ENCODE peak calls at places on chromosomes 16 and 17, in seven cellular contexts. W is effector memory CD4-positive, alpha-beta T cell; F is mammary epithelial cell; M is sigmoid colon; B is heart right ventricle; K is colonic mucosa; V is GM23338. D is an unnamed sample.

GRCh38 chr17:74145756-74146155 is 57.7 kb upstream of the RPL38 start:
- DNase-seq in K (no peak), B (no peak), F (no peak), M (no peak), V (no peak), W (no peak), D (no peak)

GRCh38 chr16:19338335-19338734 is 52.8 kb downstream of the CLEC19A start:
- DNase-seq in B (no peak), V (no peak), K (no peak), M (no peak), F (no peak), W (no peak), D (no peak)

GRCh38 chr17:60305141-60305540 is 86.8 kb downstream of the USP32 start:
- DNase-seq in F (peak), K (peak), B (no peak), W (no peak), V (peak), M (no peak), D (no peak)

GRCh38 chr17:4304417-4305027 is 40.7 kb upstream of the ANKFY1 start:
- DNase-seq in M (no peak), B (no peak), K (peak), V (peak), F (peak), W (peak), D (no peak)

GRCh38 chr16:78988361-78988992 is 612.1 kb downstream of the MAF start:
- DNase-seq in F (no peak), M (no peak), K (no peak), B (no peak), W (no peak), V (peak), D (no peak)

GRCh38 chr17:69909389-69909788 is 165.6 kb upstream of the KCNJ16 start:
- DNase-seq in F (peak), K (no peak), W (no peak), M (no peak), B (no peak), V (no peak), D (no peak)

GRCh38 chr17:51630101-51630671 is 369.8 kb downstream of the UTP18 start:
- DNase-seq in M (no peak), W (no peak), K (no peak), V (peak), B (no peak), F (no peak), D (no peak)

GRCh38 chr17:46916211-46916610 is 6.7 kb upstream of the GOSR2 start:
- DNase-seq in B (no peak), W (no peak), V (no peak), M (no peak), K (no peak), F (peak), D (no peak)

GRCh38 chr17:73478768-73479424 is 165.3 kb downstream of the SDK2 start:
- DNase-seq in B (no peak), V (peak), W (no peak), F (no peak), M (no peak), K (no peak), D (no peak)

GRCh38 chr16:50267651-50268050 is 1.3 kb downstream of the ADCY7 start:
- DNase-seq in W (no peak), B (no peak), K (peak), F (no peak), V (no peak), M (peak), D (peak)

GRCh38 chr17:66654764-66655163 is 180.2 kb upstream of the CACNG5 start:
- DNase-seq in F (no peak), V (no peak), W (no peak), B (no peak), M (no peak), K (no peak), D (no peak)

GRCh38 chr16:53974484-53975115 is 270.6 kb downstream of the FTO start:
- DNase-seq in F (no peak), M (no peak), W (no peak), K (no peak), V (no peak), B (no peak), D (no peak)

GRCh38 chr17:39677581-39678339 is 9.5 kb downstream of the PNMT start:
- DNase-seq in K (no peak), V (no peak), W (no peak), M (peak), F (no peak), B (peak), D (peak)

GRCh38 chr17:30483159-30483558 is 6.0 kb downstream of the GOSR1 start:
- DNase-seq in M (no peak), F (no peak), W (no peak), B (no peak), V (no peak), K (no peak), D (no peak)

GRCh38 chr16:61182416-61182815 is 853.8 kb downstream of the CDH8 start:
- DNase-seq in K (no peak), V (no peak), W (no peak), B (no peak), M (no peak), F (no peak), D (no peak)

GRCh38 chr17:83156408-83156807 is 77.0 kb downstream of the METRNL start:
- DNase-seq in W (no peak), F (no peak), M (peak), B (no peak), K (no peak), V (no peak), D (no peak)

GRCh38 chr17:39938140-39938869 is 10.8 kb downstream of the LRRC3C start:
- DNase-seq in K (no peak), B (no peak), M (no peak), F (no peak), W (no peak), V (no peak), D (no peak)

GRCh38 chr17:18011286-18011685 is 27.7 kb downstream of the ATPAF2 start:
- DNase-seq in B (no peak), K (no peak), W (no peak), V (no peak), M (no peak), F (no peak), D (no peak)

GRCh38 chr16:84303023-84303422 is 8.3 kb downstream of the WFDC1 start:
- DNase-seq in W (no peak), K (no peak), V (no peak), M (peak), F (no peak), B (no peak), D (peak)

GRCh38 chr16:3846595-3847091 is 33.9 kb downstream of the CREBBP start:
- DNase-seq in W (no peak), F (no peak), B (no peak), V (no peak), M (no peak), K (no peak), D (no peak)
- H3K27ac ChIP-seq in W (no peak), F (no peak), B (no peak), V (no peak), M (no peak), K (no peak), D (no peak)

DNA sequence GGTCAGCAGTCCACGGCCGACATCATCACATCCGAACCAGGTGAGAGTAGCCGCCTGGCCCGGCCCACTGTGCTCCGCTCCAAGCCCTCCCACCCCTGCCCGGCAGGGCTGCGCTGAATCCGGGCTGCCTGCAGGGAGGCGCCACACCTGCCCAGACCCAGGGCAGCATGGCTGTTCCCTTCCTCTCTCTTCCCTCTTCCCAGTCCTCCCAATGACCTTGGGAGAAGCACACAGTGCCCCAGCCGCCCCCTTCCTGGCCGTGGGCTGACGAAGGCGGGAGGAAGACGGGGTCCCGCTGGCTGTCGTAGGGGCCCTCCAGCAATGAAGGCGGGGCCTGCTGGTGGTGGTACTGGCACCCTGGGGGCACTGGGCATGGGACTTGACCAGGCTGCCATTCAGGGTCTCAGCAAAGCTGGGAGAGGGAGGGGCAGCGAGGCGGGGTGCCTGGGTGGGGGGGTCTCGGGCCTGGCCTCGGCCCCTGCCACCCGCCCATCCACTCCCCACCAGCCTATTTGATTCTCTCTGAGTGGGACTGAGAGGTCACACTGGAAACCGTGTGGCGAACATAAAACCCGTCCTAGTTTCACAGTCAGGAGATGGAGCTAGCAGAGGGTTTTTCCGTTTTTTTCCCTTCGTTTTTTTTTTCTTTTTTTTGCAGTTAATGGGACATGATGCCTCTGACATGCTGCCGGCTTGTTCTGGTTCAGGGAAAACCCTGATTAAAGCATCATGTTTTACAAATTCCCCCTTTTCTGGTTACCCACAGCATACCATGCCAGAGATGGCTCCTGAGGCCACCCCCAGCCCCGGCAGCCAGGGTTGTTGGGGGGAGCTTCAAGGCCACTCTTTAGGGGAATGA is 50.6 kb downstream of the BAHCC1 start:
- DNase-seq in V (peak), K (no peak), F (no peak), M (no peak), W (no peak), B (no peak), D (no peak)
- H3K27ac ChIP-seq in V (no peak), K (no peak), F (no peak), M (no peak), W (no peak), B (no peak), D (no peak)

DNA sequence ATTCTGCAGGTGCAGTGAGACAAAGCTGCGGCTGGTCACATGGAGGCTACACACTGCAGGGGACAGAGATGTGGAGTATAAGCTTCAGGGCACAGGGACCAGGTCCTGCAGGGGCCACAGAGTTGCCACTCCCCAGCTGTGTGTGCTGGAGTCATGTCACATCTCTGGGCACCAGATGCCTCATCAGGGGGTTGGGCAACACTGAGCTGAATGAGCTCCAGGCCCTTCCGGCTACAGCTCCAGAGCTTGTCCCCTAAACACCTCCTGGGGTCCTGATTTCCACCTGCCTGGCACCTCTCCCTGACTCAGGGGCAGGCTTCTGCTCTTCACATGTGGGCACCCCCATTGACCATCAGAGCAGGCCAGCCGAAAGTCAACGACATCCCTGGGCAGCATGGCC is 32.5 kb downstream of the SPHK1 start:
- DNase-seq in F (no peak), K (no peak), V (no peak), B (no peak), M (no peak), W (no peak), D (no peak)
- H3K27ac ChIP-seq in F (no peak), K (no peak), V (no peak), B (no peak), M (no peak), W (no peak), D (no peak)

DNA sequence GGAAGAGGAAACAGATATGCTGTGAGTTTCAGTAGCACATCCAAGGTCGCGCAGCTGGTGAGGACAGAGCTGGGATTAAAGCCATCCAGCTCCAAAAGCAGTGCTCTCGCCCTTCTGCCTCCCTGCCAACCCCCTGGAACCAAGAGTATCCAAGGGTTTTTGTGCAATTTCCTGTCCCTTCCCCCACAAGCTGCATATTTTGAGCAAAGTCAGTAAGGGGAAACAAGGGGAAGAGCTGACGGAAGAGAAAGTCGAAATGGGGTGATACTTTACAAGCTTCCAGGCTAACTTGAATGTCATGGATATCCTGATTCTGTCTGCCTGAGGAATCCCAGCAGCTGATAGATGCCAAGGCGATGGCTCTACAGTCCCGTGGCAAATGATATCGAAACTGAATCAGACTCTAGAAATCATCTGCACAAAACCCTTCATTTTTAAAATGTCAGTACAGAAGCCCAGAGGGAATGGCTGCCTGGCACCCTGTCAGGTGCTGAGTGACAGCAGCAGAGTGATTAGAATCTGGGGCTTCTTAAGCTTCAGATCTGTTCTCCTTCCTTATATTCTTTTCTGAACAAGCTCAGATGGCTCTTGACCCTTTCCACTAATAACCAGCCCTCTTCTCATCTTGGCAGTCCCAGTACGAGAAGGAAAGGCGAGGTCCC is 42.9 kb upstream of the TEKT3 start:
- DNase-seq in W (no peak), K (peak), V (peak), M (peak), B (peak), F (no peak), D (peak)
- H3K27ac ChIP-seq in W (no peak), K (peak), V (no peak), M (peak), B (peak), F (peak), D (no peak)

GRCh38 chr17:48718781-48719641 is 3.3 kb downstream of the PRAC1 start:
- DNase-seq in V (peak), M (peak), B (no peak), K (peak), W (no peak), F (no peak), D (no peak)

GRCh38 chr17:48720263-48721008 is 1.9 kb downstream of the PRAC1 start:
- DNase-seq in B (no peak), W (no peak), K (peak), M (peak), F (no peak), V (no peak), D (no peak)

GRCh38 chr17:48718162-48718780 is 4.0 kb downstream of the PRAC1 start:
- DNase-seq in K (peak), F (no peak), B (no peak), W (no peak), V (peak), M (peak), D (no peak)

GRCh38 chr17:48721009-48721402 is 1.3 kb downstream of the PRAC1 start:
- DNase-seq in V (no peak), F (no peak), B (no peak), K (peak), M (peak), W (no peak), D (no peak)

GRCh38 chr17:48719642-48720262 is 2.6 kb downstream of the PRAC1 start:
- DNase-seq in M (peak), W (no peak), K (peak), V (peak), B (no peak), F (no peak), D (no peak)
- H3K27ac ChIP-seq in M (peak), W (no peak), K (peak), V (no peak), B (no peak), F (no peak), D (no peak)